ENCODE peak calls at places on chromosome X, in nine cellular contexts. One of them, this sample, is unnamed.

GRCh38 chrX:152635941-152636340 is 1.8 kb upstream of the GABRQ start:
- DNase-seq in NCI-H2081: no peak
- DNase-seq in stimulated activated CD4-positive, alpha-beta T cell treated with anti-CD3 and anti-CD28 coated beads, Interleukin-2, amount 100 ng/mL, for 24 hours: no peak
- DNase-seq in germinal center: no peak
- DNase-seq in cardiac fibroblast: peak
- DNase-seq in fibroblast of lung: peak
- DNase-seq in neural progenitor cell: peak
- DNase-seq in NCI-H460: peak
- DNase-seq in T-helper 17 cell: no peak
- DNase-seq in this sample: peak

GRCh38 chrX:29648161-29648560 is 567.2 kb upstream of the MAGEB2 start:
- DNase-seq in NCI-H2081: no peak
- DNase-seq in stimulated activated CD4-positive, alpha-beta T cell treated with anti-CD3 and anti-CD28 coated beads, Interleukin-2, amount 100 ng/mL, for 24 hours: no peak
- DNase-seq in germinal center: no peak
- DNase-seq in cardiac fibroblast: no peak
- DNase-seq in fibroblast of lung: no peak
- DNase-seq in neural progenitor cell: no peak
- DNase-seq in NCI-H460: no peak
- DNase-seq in T-helper 17 cell: no peak
- DNase-seq in this sample: no peak

GRCh38 chrX:149472620-149473019 is 32.5 kb downstream of the IDS start:
- DNase-seq in NCI-H2081: no peak
- DNase-seq in stimulated activated CD4-positive, alpha-beta T cell treated with anti-CD3 and anti-CD28 coated beads, Interleukin-2, amount 100 ng/mL, for 24 hours: no peak
- DNase-seq in germinal center: no peak
- DNase-seq in cardiac fibroblast: no peak
- DNase-seq in fibroblast of lung: no peak
- DNase-seq in neural progenitor cell: no peak
- DNase-seq in NCI-H460: no peak
- DNase-seq in T-helper 17 cell: no peak
- DNase-seq in this sample: no peak

GRCh38 chrX:20397587-20397986 is 130.9 kb upstream of the RPS6KA3 start:
- DNase-seq in NCI-H2081: no peak
- DNase-seq in stimulated activated CD4-positive, alpha-beta T cell treated with anti-CD3 and anti-CD28 coated beads, Interleukin-2, amount 100 ng/mL, for 24 hours: no peak
- DNase-seq in germinal center: no peak
- DNase-seq in cardiac fibroblast: no peak
- DNase-seq in fibroblast of lung: no peak
- DNase-seq in neural progenitor cell: peak
- DNase-seq in NCI-H460: no peak
- DNase-seq in T-helper 17 cell: no peak
- DNase-seq in this sample: no peak

GRCh38 chrX:97367149-97367548 is 483.4 kb downstream of the RPA4 start:
- DNase-seq in NCI-H2081: no peak
- DNase-seq in stimulated activated CD4-positive, alpha-beta T cell treated with anti-CD3 and anti-CD28 coated beads, Interleukin-2, amount 100 ng/mL, for 24 hours: no peak
- DNase-seq in germinal center: no peak
- DNase-seq in cardiac fibroblast: peak
- DNase-seq in fibroblast of lung: peak
- DNase-seq in neural progenitor cell: no peak
- DNase-seq in NCI-H460: no peak
- DNase-seq in T-helper 17 cell: no peak
- DNase-seq in this sample: no peak

GRCh38 chrX:30302957-30303356 is 6.2 kb downstream of the NR0B1 start:
- DNase-seq in NCI-H2081: no peak
- DNase-seq in stimulated activated CD4-positive, alpha-beta T cell treated with anti-CD3 and anti-CD28 coated beads, Interleukin-2, amount 100 ng/mL, for 24 hours: no peak
- DNase-seq in germinal center: no peak
- DNase-seq in cardiac fibroblast: peak
- DNase-seq in fibroblast of lung: no peak
- DNase-seq in neural progenitor cell: peak
- DNase-seq in NCI-H460: peak
- DNase-seq in T-helper 17 cell: no peak
- DNase-seq in this sample: no peak

GRCh38 chrX:131704136-131704695 is 160.3 kb downstream of the OR13H1 start:
- DNase-seq in NCI-H2081: peak
- DNase-seq in stimulated activated CD4-positive, alpha-beta T cell treated with anti-CD3 and anti-CD28 coated beads, Interleukin-2, amount 100 ng/mL, for 24 hours: no peak
- DNase-seq in germinal center: no peak
- DNase-seq in cardiac fibroblast: no peak
- DNase-seq in fibroblast of lung: peak
- DNase-seq in neural progenitor cell: no peak
- DNase-seq in NCI-H460: no peak
- DNase-seq in T-helper 17 cell: no peak
- DNase-seq in this sample: no peak

GRCh38 chrX:56763556-56764152 is 34.6 kb downstream of the NBDY start:
- DNase-seq in NCI-H2081: no peak
- DNase-seq in stimulated activated CD4-positive, alpha-beta T cell treated with anti-CD3 and anti-CD28 coated beads, Interleukin-2, amount 100 ng/mL, for 24 hours: no peak
- DNase-seq in germinal center: no peak
- DNase-seq in cardiac fibroblast: no peak
- DNase-seq in fibroblast of lung: peak
- DNase-seq in neural progenitor cell: peak
- DNase-seq in NCI-H460: no peak
- DNase-seq in T-helper 17 cell: peak
- DNase-seq in this sample: no peak

GRCh38 chrX:154039577-154039976 is 19.9 kb upstream of the IRAK1 start:
- DNase-seq in NCI-H2081: no peak
- DNase-seq in stimulated activated CD4-positive, alpha-beta T cell treated with anti-CD3 and anti-CD28 coated beads, Interleukin-2, amount 100 ng/mL, for 24 hours: no peak
- DNase-seq in germinal center: no peak
- DNase-seq in cardiac fibroblast: no peak
- DNase-seq in fibroblast of lung: no peak
- DNase-seq in neural progenitor cell: no peak
- DNase-seq in NCI-H460: no peak
- DNase-seq in T-helper 17 cell: no peak
- DNase-seq in this sample: no peak

GRCh38 chrX:113009005-113009404 is 168.4 kb upstream of the AMOT start:
- DNase-seq in NCI-H2081: no peak
- DNase-seq in stimulated activated CD4-positive, alpha-beta T cell treated with anti-CD3 and anti-CD28 coated beads, Interleukin-2, amount 100 ng/mL, for 24 hours: no peak
- DNase-seq in germinal center: no peak
- DNase-seq in cardiac fibroblast: no peak
- DNase-seq in fibroblast of lung: no peak
- DNase-seq in neural progenitor cell: peak
- DNase-seq in NCI-H460: no peak
- DNase-seq in T-helper 17 cell: no peak
- DNase-seq in this sample: no peak

GRCh38 chrX:15946783-15947550 is 92.4 kb upstream of the AP1S2 start:
- DNase-seq in NCI-H2081: no peak
- DNase-seq in stimulated activated CD4-positive, alpha-beta T cell treated with anti-CD3 and anti-CD28 coated beads, Interleukin-2, amount 100 ng/mL, for 24 hours: no peak
- DNase-seq in germinal center: no peak
- DNase-seq in cardiac fibroblast: peak
- DNase-seq in fibroblast of lung: peak
- DNase-seq in neural progenitor cell: no peak
- DNase-seq in NCI-H460: no peak
- DNase-seq in T-helper 17 cell: no peak
- DNase-seq in this sample: no peak

GRCh38 chrX:39039890-39040289 is 238.6 kb downstream of the MID1IP1 start:
- DNase-seq in NCI-H2081: no peak
- DNase-seq in stimulated activated CD4-positive, alpha-beta T cell treated with anti-CD3 and anti-CD28 coated beads, Interleukin-2, amount 100 ng/mL, for 24 hours: no peak
- DNase-seq in germinal center: no peak
- DNase-seq in cardiac fibroblast: no peak
- DNase-seq in fibroblast of lung: no peak
- DNase-seq in neural progenitor cell: no peak
- DNase-seq in NCI-H460: no peak
- DNase-seq in T-helper 17 cell: no peak
- DNase-seq in this sample: no peak

GRCh38 chrX:57282568-57282967 is 3.9 kb upstream of the FAAH2 start:
- DNase-seq in NCI-H2081: no peak
- DNase-seq in stimulated activated CD4-positive, alpha-beta T cell treated with anti-CD3 and anti-CD28 coated beads, Interleukin-2, amount 100 ng/mL, for 24 hours: no peak
- DNase-seq in germinal center: no peak
- DNase-seq in cardiac fibroblast: no peak
- DNase-seq in fibroblast of lung: no peak
- DNase-seq in neural progenitor cell: no peak
- DNase-seq in NCI-H460: no peak
- DNase-seq in T-helper 17 cell: no peak
- DNase-seq in this sample: no peak